ENCODE peak calls at places on chromosomes 16 and 17, in seven cellular contexts. One of them, this sample, is unnamed.

GRCh38 chr17:55726440-55726839 is 3.8 kb upstream of the TMEM100 start:
- DNase-seq in MCF 10A: peak
- DNase-seq in iPS DF 19.7: no peak
- DNase-seq in lower lobe of right lung: no peak
- DNase-seq in NCI-H774: peak
- DNase-seq in stimulated activated CD4-positive, alpha-beta T cell treated with anti-CD3 and anti-CD28 coated beads, Interleukin-12 subunit alpha, Interleukin-12 subunit beta, amount 100 ng/mL, for 4 hours: no peak
- DNase-seq in DMS 273 treated with DMSO at 0.1 percent for 48 hours: peak
- DNase-seq in this sample: no peak

GRCh38 chr16:86151372-86151950 is 252.5 kb downstream of the IRF8 start:
- DNase-seq in MCF 10A: no peak
- DNase-seq in iPS DF 19.7: no peak
- DNase-seq in lower lobe of right lung: no peak
- DNase-seq in NCI-H774: no peak
- DNase-seq in stimulated activated CD4-positive, alpha-beta T cell treated with anti-CD3 and anti-CD28 coated beads, Interleukin-12 subunit alpha, Interleukin-12 subunit beta, amount 100 ng/mL, for 4 hours: no peak
- DNase-seq in DMS 273 treated with DMSO at 0.1 percent for 48 hours: no peak
- DNase-seq in this sample: no peak

GRCh38 chr16:53865492-53865863 is 161.5 kb downstream of the FTO start:
- DNase-seq in MCF 10A: peak
- DNase-seq in iPS DF 19.7: peak
- DNase-seq in lower lobe of right lung: no peak
- DNase-seq in NCI-H774: no peak
- DNase-seq in stimulated activated CD4-positive, alpha-beta T cell treated with anti-CD3 and anti-CD28 coated beads, Interleukin-12 subunit alpha, Interleukin-12 subunit beta, amount 100 ng/mL, for 4 hours: no peak
- DNase-seq in DMS 273 treated with DMSO at 0.1 percent for 48 hours: no peak
- DNase-seq in this sample: no peak

GRCh38 chr17:55366020-55366481 is 55.6 kb downstream of the MMD start:
- DNase-seq in MCF 10A: no peak
- DNase-seq in iPS DF 19.7: no peak
- DNase-seq in lower lobe of right lung: no peak
- DNase-seq in NCI-H774: no peak
- DNase-seq in stimulated activated CD4-positive, alpha-beta T cell treated with anti-CD3 and anti-CD28 coated beads, Interleukin-12 subunit alpha, Interleukin-12 subunit beta, amount 100 ng/mL, for 4 hours: no peak
- DNase-seq in DMS 273 treated with DMSO at 0.1 percent for 48 hours: no peak
- DNase-seq in this sample: no peak

GRCh38 chr17:33973491-33973890 is 281.6 kb upstream of the CCL2 start:
- DNase-seq in MCF 10A: no peak
- DNase-seq in iPS DF 19.7: no peak
- DNase-seq in lower lobe of right lung: no peak
- DNase-seq in NCI-H774: peak
- DNase-seq in stimulated activated CD4-positive, alpha-beta T cell treated with anti-CD3 and anti-CD28 coated beads, Interleukin-12 subunit alpha, Interleukin-12 subunit beta, amount 100 ng/mL, for 4 hours: no peak
- DNase-seq in DMS 273 treated with DMSO at 0.1 percent for 48 hours: no peak
- DNase-seq in this sample: no peak

GRCh38 chr16:50213939-50214519 is 52.3 kb upstream of the ADCY7 start:
- DNase-seq in MCF 10A: peak
- DNase-seq in iPS DF 19.7: no peak
- DNase-seq in lower lobe of right lung: no peak
- DNase-seq in NCI-H774: peak
- DNase-seq in stimulated activated CD4-positive, alpha-beta T cell treated with anti-CD3 and anti-CD28 coated beads, Interleukin-12 subunit alpha, Interleukin-12 subunit beta, amount 100 ng/mL, for 4 hours: no peak
- DNase-seq in DMS 273 treated with DMSO at 0.1 percent for 48 hours: no peak
- DNase-seq in this sample: peak

GRCh38 chr17:17538417-17539391 is 42.5 kb upstream of the RASD1 start:
- DNase-seq in MCF 10A: no peak
- DNase-seq in iPS DF 19.7: no peak
- DNase-seq in lower lobe of right lung: no peak
- DNase-seq in NCI-H774: peak
- DNase-seq in stimulated activated CD4-positive, alpha-beta T cell treated with anti-CD3 and anti-CD28 coated beads, Interleukin-12 subunit alpha, Interleukin-12 subunit beta, amount 100 ng/mL, for 4 hours: no peak
- DNase-seq in DMS 273 treated with DMSO at 0.1 percent for 48 hours: no peak
- DNase-seq in this sample: no peak

GRCh38 chr17:81644976-81645952 is 8.3 kb downstream of the TSPAN10 start:
- DNase-seq in MCF 10A: no peak
- DNase-seq in iPS DF 19.7: no peak
- DNase-seq in lower lobe of right lung: no peak
- DNase-seq in NCI-H774: no peak
- DNase-seq in stimulated activated CD4-positive, alpha-beta T cell treated with anti-CD3 and anti-CD28 coated beads, Interleukin-12 subunit alpha, Interleukin-12 subunit beta, amount 100 ng/mL, for 4 hours: no peak
- DNase-seq in DMS 273 treated with DMSO at 0.1 percent for 48 hours: no peak
- DNase-seq in this sample: peak

GRCh38 chr17:17751489-17751995 is 70.3 kb downstream of the RAI1 start:
- DNase-seq in MCF 10A: no peak
- DNase-seq in iPS DF 19.7: no peak
- DNase-seq in lower lobe of right lung: no peak
- DNase-seq in NCI-H774: peak
- DNase-seq in stimulated activated CD4-positive, alpha-beta T cell treated with anti-CD3 and anti-CD28 coated beads, Interleukin-12 subunit alpha, Interleukin-12 subunit beta, amount 100 ng/mL, for 4 hours: no peak
- DNase-seq in DMS 273 treated with DMSO at 0.1 percent for 48 hours: no peak
- DNase-seq in this sample: no peak

GRCh38 chr16:70759666-70760065 is 41.3 kb downstream of the VAC14 start:
- DNase-seq in MCF 10A: no peak
- DNase-seq in iPS DF 19.7: no peak
- DNase-seq in lower lobe of right lung: no peak
- DNase-seq in NCI-H774: no peak
- DNase-seq in stimulated activated CD4-positive, alpha-beta T cell treated with anti-CD3 and anti-CD28 coated beads, Interleukin-12 subunit alpha, Interleukin-12 subunit beta, amount 100 ng/mL, for 4 hours: no peak
- DNase-seq in DMS 273 treated with DMSO at 0.1 percent for 48 hours: no peak
- DNase-seq in this sample: no peak

GRCh38 chr17:46764709-46765401 is 53.6 kb downstream of the WNT3 start:
- DNase-seq in MCF 10A: peak
- DNase-seq in iPS DF 19.7: no peak
- DNase-seq in lower lobe of right lung: peak
- DNase-seq in NCI-H774: no peak
- DNase-seq in stimulated activated CD4-positive, alpha-beta T cell treated with anti-CD3 and anti-CD28 coated beads, Interleukin-12 subunit alpha, Interleukin-12 subunit beta, amount 100 ng/mL, for 4 hours: no peak
- DNase-seq in DMS 273 treated with DMSO at 0.1 percent for 48 hours: no peak
- DNase-seq in this sample: peak

GRCh38 chr16:57361384-57361783 is 2.8 kb downstream of the CCL22 start:
- DNase-seq in MCF 10A: no peak
- DNase-seq in iPS DF 19.7: no peak
- DNase-seq in lower lobe of right lung: no peak
- DNase-seq in NCI-H774: no peak
- DNase-seq in stimulated activated CD4-positive, alpha-beta T cell treated with anti-CD3 and anti-CD28 coated beads, Interleukin-12 subunit alpha, Interleukin-12 subunit beta, amount 100 ng/mL, for 4 hours: no peak
- DNase-seq in DMS 273 treated with DMSO at 0.1 percent for 48 hours: no peak
- DNase-seq in this sample: peak

GRCh38 chr16:72658888-72659717 is 388.8 kb downstream of the ZFHX3 start:
- DNase-seq in MCF 10A: no peak
- DNase-seq in iPS DF 19.7: no peak
- DNase-seq in lower lobe of right lung: no peak
- DNase-seq in NCI-H774: no peak
- DNase-seq in stimulated activated CD4-positive, alpha-beta T cell treated with anti-CD3 and anti-CD28 coated beads, Interleukin-12 subunit alpha, Interleukin-12 subunit beta, amount 100 ng/mL, for 4 hours: no peak
- DNase-seq in DMS 273 treated with DMSO at 0.1 percent for 48 hours: no peak
- DNase-seq in this sample: no peak

GRCh38 chr16:30656974-30657865 is 1.0 kb upstream of the FBRS start:
- DNase-seq in MCF 10A: no peak
- DNase-seq in iPS DF 19.7: no peak
- DNase-seq in lower lobe of right lung: no peak
- DNase-seq in NCI-H774: peak
- DNase-seq in stimulated activated CD4-positive, alpha-beta T cell treated with anti-CD3 and anti-CD28 coated beads, Interleukin-12 subunit alpha, Interleukin-12 subunit beta, amount 100 ng/mL, for 4 hours: no peak
- DNase-seq in DMS 273 treated with DMSO at 0.1 percent for 48 hours: no peak
- DNase-seq in this sample: no peak

GRCh38 chr16:27685802-27686201 is 135.9 kb downstream of the KATNIP start:
- DNase-seq in MCF 10A: no peak
- DNase-seq in iPS DF 19.7: no peak
- DNase-seq in lower lobe of right lung: no peak
- DNase-seq in NCI-H774: no peak
- DNase-seq in stimulated activated CD4-positive, alpha-beta T cell treated with anti-CD3 and anti-CD28 coated beads, Interleukin-12 subunit alpha, Interleukin-12 subunit beta, amount 100 ng/mL, for 4 hours: no peak
- DNase-seq in DMS 273 treated with DMSO at 0.1 percent for 48 hours: peak
- DNase-seq in this sample: no peak

GRCh38 chr17:14805348-14805747 is 459.8 kb downstream of the PMP22 start:
- DNase-seq in MCF 10A: peak
- DNase-seq in iPS DF 19.7: no peak
- DNase-seq in lower lobe of right lung: no peak
- DNase-seq in NCI-H774: no peak
- DNase-seq in stimulated activated CD4-positive, alpha-beta T cell treated with anti-CD3 and anti-CD28 coated beads, Interleukin-12 subunit alpha, Interleukin-12 subunit beta, amount 100 ng/mL, for 4 hours: no peak
- DNase-seq in DMS 273 treated with DMSO at 0.1 percent for 48 hours: no peak
- DNase-seq in this sample: no peak

GRCh38 chr16:66517586-66518263 is 32.2 kb downstream of the TK2 start:
- DNase-seq in MCF 10A: no peak
- DNase-seq in iPS DF 19.7: no peak
- DNase-seq in lower lobe of right lung: no peak
- DNase-seq in NCI-H774: no peak
- DNase-seq in stimulated activated CD4-positive, alpha-beta T cell treated with anti-CD3 and anti-CD28 coated beads, Interleukin-12 subunit alpha, Interleukin-12 subunit beta, amount 100 ng/mL, for 4 hours: no peak
- DNase-seq in DMS 273 treated with DMSO at 0.1 percent for 48 hours: no peak
- DNase-seq in this sample: no peak

GRCh38 chr17:36496018-36496789 is 9.7 kb downstream of the ZNHIT3 start:
- DNase-seq in MCF 10A: no peak
- DNase-seq in iPS DF 19.7: no peak
- DNase-seq in lower lobe of right lung: no peak
- DNase-seq in NCI-H774: no peak
- DNase-seq in stimulated activated CD4-positive, alpha-beta T cell treated with anti-CD3 and anti-CD28 coated beads, Interleukin-12 subunit alpha, Interleukin-12 subunit beta, amount 100 ng/mL, for 4 hours: no peak
- DNase-seq in DMS 273 treated with DMSO at 0.1 percent for 48 hours: no peak
- DNase-seq in this sample: peak

GRCh38 chr17:418421-418751 is 65.8 kb upstream of the RPH3AL start:
- DNase-seq in MCF 10A: no peak
- DNase-seq in iPS DF 19.7: no peak
- DNase-seq in lower lobe of right lung: no peak
- DNase-seq in NCI-H774: no peak
- DNase-seq in stimulated activated CD4-positive, alpha-beta T cell treated with anti-CD3 and anti-CD28 coated beads, Interleukin-12 subunit alpha, Interleukin-12 subunit beta, amount 100 ng/mL, for 4 hours: no peak
- DNase-seq in DMS 273 treated with DMSO at 0.1 percent for 48 hours: no peak
- DNase-seq in this sample: no peak

GRCh38 chr17:80187493-80187892 is 17.7 kb downstream of the CARD14 start:
- DNase-seq in MCF 10A: peak
- DNase-seq in iPS DF 19.7: no peak
- DNase-seq in lower lobe of right lung: peak
- DNase-seq in NCI-H774: no peak
- DNase-seq in stimulated activated CD4-positive, alpha-beta T cell treated with anti-CD3 and anti-CD28 coated beads, Interleukin-12 subunit alpha, Interleukin-12 subunit beta, amount 100 ng/mL, for 4 hours: no peak
- DNase-seq in DMS 273 treated with DMSO at 0.1 percent for 48 hours: no peak
- DNase-seq in this sample: no peak

GRCh38 chr17:30920282-30920681 is 1.5 kb upstream of the ADAP2 start:
- DNase-seq in MCF 10A: no peak
- DNase-seq in iPS DF 19.7: no peak
- DNase-seq in lower lobe of right lung: no peak
- DNase-seq in NCI-H774: no peak
- DNase-seq in stimulated activated CD4-positive, alpha-beta T cell treated with anti-CD3 and anti-CD28 coated beads, Interleukin-12 subunit alpha, Interleukin-12 subunit beta, amount 100 ng/mL, for 4 hours: no peak
- DNase-seq in DMS 273 treated with DMSO at 0.1 percent for 48 hours: no peak
- DNase-seq in this sample: peak

GRCh38 chr17:70242781-70243437 is 73.6 kb downstream of the KCNJ2 start:
- DNase-seq in MCF 10A: no peak
- DNase-seq in iPS DF 19.7: no peak
- DNase-seq in lower lobe of right lung: no peak
- DNase-seq in NCI-H774: no peak
- DNase-seq in stimulated activated CD4-positive, alpha-beta T cell treated with anti-CD3 and anti-CD28 coated beads, Interleukin-12 subunit alpha, Interleukin-12 subunit beta, amount 100 ng/mL, for 4 hours: no peak
- DNase-seq in DMS 273 treated with DMSO at 0.1 percent for 48 hours: no peak
- DNase-seq in this sample: peak

GRCh38 chr17:73307130-73307529 is 4.7 kb downstream of the CDC42EP4 start:
- DNase-seq in MCF 10A: peak
- DNase-seq in iPS DF 19.7: no peak
- DNase-seq in lower lobe of right lung: no peak
- DNase-seq in NCI-H774: no peak
- DNase-seq in stimulated activated CD4-positive, alpha-beta T cell treated with anti-CD3 and anti-CD28 coated beads, Interleukin-12 subunit alpha, Interleukin-12 subunit beta, amount 100 ng/mL, for 4 hours: no peak
- DNase-seq in DMS 273 treated with DMSO at 0.1 percent for 48 hours: peak
- DNase-seq in this sample: no peak

GRCh38 chr16:12319464-12320030 is 343.0 kb downstream of the SNX29 start:
- DNase-seq in MCF 10A: no peak
- DNase-seq in iPS DF 19.7: no peak
- DNase-seq in lower lobe of right lung: no peak
- DNase-seq in NCI-H774: peak
- DNase-seq in stimulated activated CD4-positive, alpha-beta T cell treated with anti-CD3 and anti-CD28 coated beads, Interleukin-12 subunit alpha, Interleukin-12 subunit beta, amount 100 ng/mL, for 4 hours: no peak
- DNase-seq in DMS 273 treated with DMSO at 0.1 percent for 48 hours: no peak
- DNase-seq in this sample: no peak

GRCh38 chr17:75475144-75475835 is 18.9 kb downstream of the TMEM94 start:
- DNase-seq in MCF 10A: no peak
- DNase-seq in iPS DF 19.7: no peak
- DNase-seq in lower lobe of right lung: no peak
- DNase-seq in NCI-H774: no peak
- DNase-seq in stimulated activated CD4-positive, alpha-beta T cell treated with anti-CD3 and anti-CD28 coated beads, Interleukin-12 subunit alpha, Interleukin-12 subunit beta, amount 100 ng/mL, for 4 hours: no peak
- DNase-seq in DMS 273 treated with DMSO at 0.1 percent for 48 hours: no peak
- DNase-seq in this sample: peak

GRCh38 chr16:17125671-17126070 is 345.1 kb downstream of the XYLT1 start:
- DNase-seq in MCF 10A: no peak
- DNase-seq in iPS DF 19.7: no peak
- DNase-seq in lower lobe of right lung: no peak
- DNase-seq in NCI-H774: no peak
- DNase-seq in stimulated activated CD4-positive, alpha-beta T cell treated with anti-CD3 and anti-CD28 coated beads, Interleukin-12 subunit alpha, Interleukin-12 subunit beta, amount 100 ng/mL, for 4 hours: no peak
- DNase-seq in DMS 273 treated with DMSO at 0.1 percent for 48 hours: no peak
- DNase-seq in this sample: no peak

GRCh38 chr16:55703003-55704001 is 47.5 kb downstream of the SLC6A2 start:
- DNase-seq in MCF 10A: peak
- DNase-seq in iPS DF 19.7: no peak
- DNase-seq in lower lobe of right lung: no peak
- DNase-seq in NCI-H774: no peak
- DNase-seq in stimulated activated CD4-positive, alpha-beta T cell treated with anti-CD3 and anti-CD28 coated beads, Interleukin-12 subunit alpha, Interleukin-12 subunit beta, amount 100 ng/mL, for 4 hours: no peak
- DNase-seq in DMS 273 treated with DMSO at 0.1 percent for 48 hours: no peak
- DNase-seq in this sample: no peak

GRCh38 chr16:10511829-10512228 is 68.6 kb downstream of the EMP2 start:
- DNase-seq in MCF 10A: no peak
- DNase-seq in iPS DF 19.7: no peak
- DNase-seq in lower lobe of right lung: no peak
- DNase-seq in NCI-H774: no peak
- DNase-seq in stimulated activated CD4-positive, alpha-beta T cell treated with anti-CD3 and anti-CD28 coated beads, Interleukin-12 subunit alpha, Interleukin-12 subunit beta, amount 100 ng/mL, for 4 hours: no peak
- DNase-seq in DMS 273 treated with DMSO at 0.1 percent for 48 hours: no peak
- DNase-seq in this sample: no peak

GRCh38 chr17:79048826-79049755 is 25.1 kb downstream of the C1QTNF1 start:
- DNase-seq in MCF 10A: no peak
- DNase-seq in iPS DF 19.7: no peak
- DNase-seq in lower lobe of right lung: no peak
- DNase-seq in NCI-H774: no peak
- DNase-seq in stimulated activated CD4-positive, alpha-beta T cell treated with anti-CD3 and anti-CD28 coated beads, Interleukin-12 subunit alpha, Interleukin-12 subunit beta, amount 100 ng/mL, for 4 hours: no peak
- DNase-seq in DMS 273 treated with DMSO at 0.1 percent for 48 hours: no peak
- DNase-seq in this sample: no peak